ENCODE peak calls at places on chromosome 4, in four cellular contexts. X is ascending aorta, S is NCI-H2029 treated with DMSO at 0.1 percent for 48 hours, Q is NAMALWA. C is an unnamed sample.

GRCh38 chr4:183074288-183074990 is 24.6 kb upstream of the WWC2 start:
- DNase-seq in Q (no peak), X (no peak), S (no peak), C (no peak)

GRCh38 chr4:100109921-100110320 is 80.3 kb downstream of the DDIT4L start:
- DNase-seq in X (no peak), Q (no peak), S (no peak), C (no peak)

GRCh38 chr4:20859097-20859781 is 159.0 kb downstream of the PACRGL start:
- DNase-seq in X (no peak), Q (no peak), S (no peak), C (no peak)

GRCh38 chr4:161279095-161279494 is 884.7 kb downstream of the FSTL5 start:
- DNase-seq in S (no peak), Q (no peak), X (no peak), C (no peak)

GRCh38 chr4:118373614-118374255 is 20.9 kb upstream of the PRSS12 start:
- DNase-seq in X (no peak), S (no peak), Q (no peak), C (peak; percentile 78)

GRCh38 chr4:6446538-6447451 is 25.6 kb downstream of the PPP2R2C start:
- DNase-seq in S (no peak), X (no peak), Q (no peak), C (no peak)

GRCh38 chr4:186651624-186652023 is 72.0 kb downstream of the FAT1 start:
- DNase-seq in Q (no peak), X (peak; percentile 24), S (peak; percentile 74), C (no peak)

GRCh38 chr4:112167790-112168189 is 22.5 kb downstream of the FAM241A start:
- DNase-seq in X (no peak), Q (peak; percentile 77), S (no peak), C (peak; percentile 77)

GRCh38 chr4:168564024-168564423 is 67.2 kb downstream of the PALLD start:
- DNase-seq in S (no peak), Q (no peak), X (no peak), C (no peak)